ENCODE peak calls at places on chromosomes 1 and 21, in six cellular contexts. L is GM23338, F is GM12878, K is K562, E is prostate gland, Z is sigmoid colon. U is an unnamed sample.

GRCh38 chr1:91537281-91538069 is 36.8 kb downstream of the CDC7 start:
- DNase-seq in E (no peak), F (no peak), Z (peak; percentile 74), K (no peak), L (no peak), U (no peak)

GRCh38 chr1:185063719-185064118 is 18.4 kb downstream of the RNF2 start:
- DNase-seq in K (no peak), E (no peak), Z (no peak), F (no peak), L (no peak), U (no peak)

GRCh38 chr1:53683986-53684740 is 54.8 kb downstream of the GLIS1 start:
- DNase-seq in K (no peak), L (peak; percentile 72), E (no peak), Z (no peak), F (no peak), U (no peak)

GRCh38 chr1:11059166-11059989 is 440 bp downstream of the SRM start:
- DNase-seq in E (no peak), K (peak; percentile 65), Z (no peak), L (peak; percentile 52), F (no peak), U (no peak)

GRCh38 chr1:153763365-153764225 is 11.6 kb upstream of the SLC27A3 start:
- DNase-seq in F (no peak), L (no peak), K (no peak), Z (no peak), E (no peak), U (no peak)

GRCh38 chr1:247517795-247518612 is 18.2 kb downstream of the OR2C3 start:
- DNase-seq in Z (no peak), F (no peak), L (peak; percentile 31), K (peak; percentile 37), E (no peak), U (no peak)

GRCh38 chr1:163361123-163361934 is 39.6 kb downstream of the NUF2 start:
- DNase-seq in K (peak; percentile 18), E (no peak), F (no peak), Z (no peak), L (peak; percentile 69), U (no peak)

GRCh38 chr1:30551603-30552002 is 171.8 kb downstream of the MATN1 start:
- DNase-seq in E (no peak), Z (no peak), K (no peak), F (no peak), L (no peak), U (no peak)

GRCh38 chr1:13730751-13731482 is 30.9 kb downstream of the PRDM2 start:
- DNase-seq in K (peak; percentile 31), F (peak; percentile 94), L (no peak), E (peak; percentile 13), Z (no peak), U (no peak)

GRCh38 chr1:170332801-170333200 is 187.0 kb downstream of the NTMT2 start:
- DNase-seq in F (no peak), E (no peak), Z (no peak), L (no peak), K (no peak), U (no peak)

GRCh38 chr1:26053718-26054572 is 8.0 kb upstream of the SLC30A2 start:
- DNase-seq in Z (no peak), E (no peak), K (peak; percentile 55), L (peak; percentile 32), F (no peak), U (no peak)

GRCh38 chr1:91730781-91731732 is 154.9 kb downstream of the TGFBR3 start:
- DNase-seq in E (peak; percentile 73), F (no peak), L (peak; percentile 5), K (peak; percentile 76), Z (peak; percentile 94), U (peak; percentile 91)

GRCh38 chr1:200654660-200655059 is 15.0 kb downstream of the DDX59 start:
- DNase-seq in Z (no peak), K (no peak), E (no peak), L (no peak), F (no peak), U (no peak)

GRCh38 chr1:248704556-248704955 is 2.0 kb upstream of the OR14I1 start:
- DNase-seq in Z (no peak), K (no peak), E (no peak), L (no peak), F (no peak), U (no peak)

GRCh38 chr1:5286244-5286643 is 631.8 kb downstream of the AJAP1 start:
- DNase-seq in E (no peak), L (peak; percentile 1), Z (no peak), K (no peak), F (no peak), U (no peak)

GRCh38 chr1:235722858-235723257 is 73.3 kb upstream of the GNG4 start:
- DNase-seq in L (no peak), E (no peak), Z (no peak), F (no peak), K (no peak), U (no peak)

GRCh38 chr1:92927870-92928269 is 33.4 kb downstream of the DIPK1A start:
- DNase-seq in E (no peak), F (no peak), K (no peak), L (no peak), Z (no peak), U (no peak)

GRCh38 chr1:181482001-181482430 is 1.3 kb upstream of the CACNA1E start:
- DNase-seq in L (peak; percentile 40), E (no peak), Z (no peak), K (no peak), F (no peak), U (no peak)
- TF ChIP-seq POLR2AphosphoS5 in L (no peak), E (no peak), Z (no peak), K (no peak), F (no peak), U (no peak)

GRCh38 chr21:26843912-26844257 is 1.3 kb downstream of the ADAMTS1 start:
- DNase-seq in E (no peak), Z (no peak), F (no peak), L (peak; percentile 30), K (no peak), U (no peak)
- TF ChIP-seq CTCF in E (no peak), Z (no peak), F (no peak), L (no peak), K (no peak), U (no peak)

GRCh38 chr1:222928212-222928611 is 113.4 kb downstream of the DISP1 start:
- DNase-seq in E (peak; percentile 63), F (no peak), L (peak; percentile 89), K (no peak), Z (peak; percentile 75), U (no peak)
- TF ChIP-seq POLR2AphosphoS5 in E (peak; percentile 44), F (no peak), L (no peak), K (no peak), Z (peak; percentile 40), U (no peak)

GRCh38 chr1:12244078-12244477 is 14.2 kb downstream of the VPS13D start:
- DNase-seq in E (no peak), F (no peak), Z (no peak), L (peak; percentile 72), K (peak; percentile 53), U (no peak)
- TF ChIP-seq CTCF in E (no peak), F (peak; percentile 41), Z (no peak), L (peak; percentile 68), K (peak; percentile 56), U (no peak)

DNA sequence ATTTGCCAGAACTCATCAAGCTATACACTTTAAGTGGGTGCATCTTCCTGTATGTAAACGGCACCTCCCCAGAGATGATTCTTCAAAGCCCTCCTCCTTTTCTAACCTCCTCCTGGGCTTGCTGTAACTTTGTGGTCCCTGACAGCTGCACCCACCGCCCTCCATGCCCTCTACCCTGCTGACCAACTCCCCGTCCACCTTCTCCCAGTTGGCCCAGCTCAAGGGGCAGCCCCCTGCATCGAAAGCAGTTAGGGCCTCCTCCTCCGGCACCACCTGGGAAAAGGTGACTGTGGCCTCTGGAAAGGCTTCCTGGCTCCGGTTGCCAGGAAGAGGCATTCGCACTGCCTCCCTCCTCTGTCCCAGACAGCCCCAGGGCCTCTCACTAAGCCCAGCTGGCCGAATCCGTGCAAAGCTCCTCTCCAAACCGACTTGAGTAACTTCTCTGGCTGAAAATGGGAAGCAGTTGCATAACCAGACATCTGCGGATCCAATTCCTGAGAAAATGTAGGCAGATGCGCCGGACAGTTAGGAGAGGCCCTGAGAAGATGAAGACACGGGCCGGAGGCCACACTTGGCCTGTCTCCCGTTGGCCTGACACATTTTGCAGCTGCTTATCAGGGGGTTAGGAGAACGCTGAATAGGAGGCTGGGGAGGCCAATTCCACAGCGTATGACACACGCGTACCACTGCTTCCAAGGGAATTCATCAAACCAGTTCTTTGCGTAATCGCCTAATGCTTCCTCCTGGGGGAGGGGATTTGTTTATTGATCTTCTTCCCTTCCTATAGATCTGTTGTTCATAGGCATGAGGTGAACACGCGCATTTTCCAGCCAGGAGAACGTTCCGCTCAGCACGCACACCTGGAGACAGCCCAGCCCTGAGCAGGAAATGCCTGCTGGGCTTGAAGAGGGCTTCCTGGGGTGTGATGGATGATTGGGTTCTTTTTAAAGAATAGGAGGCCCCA is 48.7 kb upstream of the COL6A2 start:
- DNase-seq in L (peak; percentile 46), K (no peak), Z (peak; percentile 98), E (no peak), F (no peak), U (peak; percentile 99)
- TF ChIP-seq POLR2AphosphoS5 in L (no peak), K (no peak), Z (peak; percentile 79), E (peak; percentile 31), F (no peak), U (peak; percentile 95)

DNA sequence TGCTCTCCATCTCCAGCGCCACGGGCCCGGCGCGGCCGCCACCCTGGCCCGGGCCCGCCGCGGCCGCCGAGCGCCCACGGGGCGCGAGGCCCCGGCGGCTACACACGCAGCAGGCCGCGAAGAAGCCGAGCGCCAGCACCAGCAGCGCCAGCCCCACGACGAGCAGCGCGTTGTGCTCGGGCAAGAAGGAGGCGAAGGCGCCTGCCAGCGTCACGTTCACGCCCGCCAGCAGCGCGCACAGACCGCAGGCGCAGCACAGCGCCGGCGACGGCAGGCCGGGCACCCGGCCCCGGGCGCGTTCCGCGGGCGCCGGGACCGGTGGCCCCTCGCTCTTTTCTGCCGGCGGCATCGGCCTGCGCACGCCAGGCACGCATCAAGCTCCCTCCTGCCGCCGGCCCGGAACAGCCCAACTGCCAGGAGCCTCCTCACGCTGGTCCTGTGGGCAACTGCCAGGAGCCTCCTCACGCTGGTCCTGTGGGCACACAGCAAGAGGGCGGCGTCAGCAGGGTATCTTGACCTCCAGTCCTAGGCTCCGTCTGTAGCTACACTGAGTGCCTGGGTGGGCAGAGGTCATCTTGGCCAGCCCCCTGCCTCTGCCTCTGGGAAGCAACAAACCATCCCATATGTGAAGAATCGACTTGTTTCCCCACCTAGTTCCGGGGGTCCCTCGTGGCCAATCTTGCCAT is 18.1 kb downstream of the KNCN start:
- DNase-seq in K (no peak), Z (no peak), F (no peak), L (peak; percentile 63), E (no peak), U (no peak)
- TF ChIP-seq CTCF in K (no peak), Z (no peak), F (no peak), L (no peak), E (no peak), U (no peak)

U was measured in vagina.